ENCODE peak calls at places on chromosome 5, in four cellular contexts. One of them, this sample, is unnamed.
A peak's percentile ranks its signal among the peaks of the same experiment; 100 is the strongest.

GRCh38 chr5:170416526-170416925 is 27.4 kb upstream of the KCNMB1 start:
- DNase-seq in AG09319: no peak
- DNase-seq in C1 segment of cervical spinal cord: no peak
- DNase-seq in aorta: no peak
- DNase-seq in this sample: no peak

GRCh38 chr5:1335540-1336095 is 9.3 kb downstream of the CLPTM1L start:
- DNase-seq in AG09319: no peak
- DNase-seq in C1 segment of cervical spinal cord: no peak
- DNase-seq in aorta: peak; percentile 59
- DNase-seq in this sample: no peak

GRCh38 chr5:42970636-42971559 is 69.2 kb downstream of the ANXA2R start:
- DNase-seq in AG09319: no peak
- DNase-seq in C1 segment of cervical spinal cord: no peak
- DNase-seq in aorta: no peak
- DNase-seq in this sample: no peak

GRCh38 chr5:36985387-36985786 is 108.8 kb downstream of the NIPBL start:
- DNase-seq in AG09319: no peak
- DNase-seq in C1 segment of cervical spinal cord: no peak
- DNase-seq in aorta: no peak
- DNase-seq in this sample: no peak

GRCh38 chr5:169717298-169717697 is 80.2 kb downstream of the DOCK2 start:
- DNase-seq in AG09319: no peak
- DNase-seq in C1 segment of cervical spinal cord: no peak
- DNase-seq in aorta: no peak
- DNase-seq in this sample: no peak

GRCh38 chr5:172451771-172452197 is 2.5 kb downstream of the SH3PXD2B start:
- DNase-seq in AG09319: no peak
- DNase-seq in C1 segment of cervical spinal cord: no peak
- DNase-seq in aorta: peak; percentile 79
- DNase-seq in this sample: no peak

GRCh38 chr5:79505138-79505537 is 8.8 kb downstream of the HOMER1 start:
- DNase-seq in AG09319: no peak
- DNase-seq in C1 segment of cervical spinal cord: no peak
- DNase-seq in aorta: no peak
- DNase-seq in this sample: no peak

GRCh38 chr5:43192558-43193170 is 639 bp downstream of the NIM1K start:
- DNase-seq in AG09319: no peak
- DNase-seq in C1 segment of cervical spinal cord: peak; percentile 49
- DNase-seq in aorta: peak; percentile 76
- DNase-seq in this sample: no peak

GRCh38 chr5:148290271-148291195 is 21.7 kb upstream of the SPINK7 start:
- DNase-seq in AG09319: no peak
- DNase-seq in C1 segment of cervical spinal cord: no peak
- DNase-seq in aorta: no peak
- DNase-seq in this sample: no peak

GRCh38 chr5:126961702-126962101 is 68.7 kb downstream of the MARCHF3 start:
- DNase-seq in AG09319: peak; percentile 8
- DNase-seq in C1 segment of cervical spinal cord: no peak
- DNase-seq in aorta: no peak
- DNase-seq in this sample: no peak

GRCh38 chr5:153883829-153884228 is 154.9 kb downstream of the FAM114A2 start:
- DNase-seq in AG09319: no peak
- DNase-seq in C1 segment of cervical spinal cord: no peak
- DNase-seq in aorta: no peak
- DNase-seq in this sample: no peak

GRCh38 chr5:96703384-96703910 is 41.3 kb downstream of the CAST start:
- DNase-seq in AG09319: no peak
- DNase-seq in C1 segment of cervical spinal cord: no peak
- DNase-seq in aorta: no peak
- DNase-seq in this sample: no peak

GRCh38 chr5:66992547-66992946 is 204.1 kb downstream of the CD180 start:
- DNase-seq in AG09319: no peak
- DNase-seq in C1 segment of cervical spinal cord: no peak
- DNase-seq in aorta: no peak
- DNase-seq in this sample: no peak

GRCh38 chr5:131473731-131474130 is 161.3 kb downstream of the RAPGEF6 start:
- DNase-seq in AG09319: no peak
- DNase-seq in C1 segment of cervical spinal cord: no peak
- DNase-seq in aorta: no peak
- DNase-seq in this sample: no peak

GRCh38 chr5:177390363-177391300 is 6.4 kb downstream of the SLC34A1 start:
- DNase-seq in AG09319: peak; percentile 50
- DNase-seq in C1 segment of cervical spinal cord: peak; percentile 39
- DNase-seq in aorta: peak; percentile 89
- DNase-seq in this sample: peak; percentile 87

GRCh38 chr5:89900346-89900745 is 509.2 kb downstream of the CETN3 start:
- DNase-seq in AG09319: no peak
- DNase-seq in C1 segment of cervical spinal cord: no peak
- DNase-seq in aorta: no peak
- DNase-seq in this sample: no peak

GRCh38 chr5:179331591-179331990 is 13.7 kb downstream of the ADAMTS2 start:
- DNase-seq in AG09319: no peak
- DNase-seq in C1 segment of cervical spinal cord: no peak
- DNase-seq in aorta: no peak
- DNase-seq in this sample: no peak

GRCh38 chr5:24633705-24634325 is 11.0 kb downstream of the CDH10 start:
- DNase-seq in AG09319: no peak
- DNase-seq in C1 segment of cervical spinal cord: no peak
- DNase-seq in aorta: no peak
- DNase-seq in this sample: no peak

GRCh38 chr5:108900668-108901067 is 153.0 kb downstream of the FER start:
- DNase-seq in AG09319: no peak
- DNase-seq in C1 segment of cervical spinal cord: no peak
- DNase-seq in aorta: no peak
- DNase-seq in this sample: no peak

This sample was measured in tibial nerve.